ENCODE peak calls at places on chromosomes 2 and 18, in nine cellular contexts. N is GM23248, V is pancreas, H is astrocyte, I is fibroblast of lung, O is endothelial cell of umbilical vein, B is aorta, S is heart right ventricle, X is SK-N-SH. L is an unnamed sample. For H3K9me3 and H3K4me1, the result is how much of the 10 kb centered on the place peaks cover.

GRCh38 chr2:105571445-105571987 is 172.7 kb upstream of the FHL2 start:
- DNase-seq in N (no peak), V (no peak), H (no peak), I (no peak), O (no peak), B (no peak), S (no peak), X (no peak), L (no peak)

GRCh38 chr2:68755071-68755470 is 20.5 kb downstream of the ARHGAP25 start:
- DNase-seq in N (peak), V (no peak), H (no peak), I (no peak), O (peak), B (no peak), S (no peak), X (no peak), L (no peak)

GRCh38 chr2:88657131-88657530 is 29.9 kb upstream of the EIF2AK3 start:
- DNase-seq in N (peak), V (no peak), H (peak), I (peak), O (no peak), B (no peak), S (no peak), X (no peak), L (no peak)

GRCh38 chr2:102703748-102704147 is 58.1 kb upstream of the TMEM182 start:
- DNase-seq in N (peak), V (no peak), H (peak), I (peak), O (peak), B (no peak), S (no peak), X (no peak), L (no peak)

GRCh38 chr2:197307236-197307932 is 3.2 kb downstream of the ANKRD44 start:
- DNase-seq in N (no peak), V (no peak), H (no peak), I (no peak), O (no peak), B (no peak), S (no peak), X (peak), L (no peak)

GRCh38 chr2:118738524-118739308 is 108.7 kb downstream of the EN1 start:
- DNase-seq in N (peak), V (no peak), H (peak), I (peak), O (peak), B (peak), S (no peak), X (no peak), L (no peak)

GRCh38 chr2:62409442-62409841 is 96.6 kb downstream of the TMEM17 start:
- DNase-seq in N (peak), V (no peak), H (peak), I (peak), O (no peak), B (no peak), S (no peak), X (no peak), L (no peak)

GRCh38 chr2:198657520-198658121 is 800.1 kb downstream of the SATB2 start:
- DNase-seq in N (peak), V (no peak), H (peak), I (peak), O (peak), B (peak), S (no peak), X (peak), L (no peak)

GRCh38 chr2:241350878-241351639 is 5.0 kb upstream of the FARP2 start:
- DNase-seq in N (no peak), V (no peak), H (no peak), I (no peak), O (no peak), B (no peak), S (no peak), X (no peak), L (no peak)

GRCh38 chr2:112784199-112785189 is at the start of gene IL1A:
- DNase-seq in N (peak), V (no peak), H (peak), I (peak), O (peak), B (no peak), S (no peak), X (no peak), L (no peak)

GRCh38 chr18:22268641-22269128 is 99.3 kb downstream of the GATA6 start:
- DNase-seq in N (no peak), V (no peak), H (no peak), I (no peak), O (peak), B (no peak), S (no peak), X (no peak), L (no peak)

GRCh38 chr2:555164-555922 is 121.9 kb downstream of the TMEM18 start:
- DNase-seq in N (no peak), V (no peak), H (no peak), I (no peak), O (no peak), B (no peak), S (no peak), X (peak), L (no peak)

GRCh38 chr2:8437228-8437948 is 244.5 kb upstream of the ID2 start:
- DNase-seq in N (peak), V (no peak), H (peak), I (peak), O (no peak), B (no peak), S (no peak), X (no peak), L (no peak)

GRCh38 chr2:221034973-221035372 is 537.1 kb downstream of the EPHA4 start:
- DNase-seq in N (no peak), V (no peak), H (no peak), I (no peak), O (no peak), B (no peak), S (no peak), X (no peak), L (no peak)

GRCh38 chr2:205730701-205731271 is 48.5 kb downstream of the NRP2 start:
- DNase-seq in N (peak), V (no peak), H (peak), I (peak), O (no peak), B (no peak), S (no peak), X (no peak), L (no peak)

GRCh38 chr2:211368467-211368866 is 812.1 kb downstream of the CPS1 start:
- DNase-seq in N (no peak), V (no peak), H (no peak), I (no peak), O (no peak), B (no peak), S (no peak), X (no peak), L (no peak)

GRCh38 chr2:53347219-53347618 is 420.4 kb upstream of the CHAC2 start:
- DNase-seq in N (no peak), V (no peak), H (no peak), I (no peak), O (no peak), B (no peak), S (no peak), X (no peak), L (no peak)

GRCh38 chr2:234032301-234032856 is 18.1 kb upstream of the SPP2 start:
- DNase-seq in N (peak), V (no peak), H (peak), I (peak), O (peak), B (no peak), S (no peak), X (no peak), L (no peak)

GRCh38 chr2:215366440-215367032 is 54.7 kb downstream of the ATIC start:
- DNase-seq in N (no peak), V (no peak), H (no peak), I (peak), O (no peak), B (no peak), S (no peak), X (no peak), L (no peak)

GRCh38 chr2:158970522-158970855 is 2.0 kb downstream of the TANC1 start:
- DNase-seq in N (no peak), V (no peak), H (no peak), I (no peak), O (no peak), B (no peak), S (no peak), X (no peak), L (no peak)

GRCh38 chr2:20343128-20343527 is 7.5 kb downstream of the PUM2 start:
- DNase-seq in N (peak), V (no peak), H (peak), I (peak), O (no peak), B (no peak), S (no peak), X (no peak), L (no peak)

GRCh38 chr2:131400849-131401248 is 36.9 kb upstream of the RAB6D start:
- DNase-seq in N (no peak), V (no peak), H (no peak), I (no peak), O (no peak), B (no peak), S (no peak), X (no peak), L (no peak)

GRCh38 chr2:54952978-54953456 is 97.2 kb downstream of the RTN4 start:
- DNase-seq in N (peak), V (no peak), H (no peak), I (no peak), O (peak), B (no peak), S (no peak), X (no peak), L (no peak)

GRCh38 chr2:73986085-73986680 is 1.5 kb downstream of the TET3 start:
- DNase-seq in N (no peak), V (no peak), H (no peak), I (no peak), O (no peak), B (no peak), S (no peak), X (no peak), L (peak)

GRCh38 chr2:239190921-239191885 is 209.6 kb downstream of the HDAC4 start:
- DNase-seq in N (no peak), V (no peak), H (no peak), I (no peak), O (no peak), B (peak), S (peak), X (no peak), L (peak)

GRCh38 chr2:186884585-186884984 is 35.6 kb upstream of the ZSWIM2 start:
- DNase-seq in N (no peak), V (no peak), H (no peak), I (no peak), O (peak), B (no peak), S (peak), X (peak), L (no peak)

GRCh38 chr2:89780318-89780717 is 1088.8 kb downstream of the RPIA start:
- DNase-seq in N (no peak), V (no peak), H (no peak), I (no peak), O (no peak), B (no peak), S (no peak), X (no peak), L (no peak)
- H3K9me3 ChIP-seq in N (under half), V (under half), H (half or more), I (under half), O (half or more), B (under half), S (half or more), X (under half), L (half or more)

DNA sequence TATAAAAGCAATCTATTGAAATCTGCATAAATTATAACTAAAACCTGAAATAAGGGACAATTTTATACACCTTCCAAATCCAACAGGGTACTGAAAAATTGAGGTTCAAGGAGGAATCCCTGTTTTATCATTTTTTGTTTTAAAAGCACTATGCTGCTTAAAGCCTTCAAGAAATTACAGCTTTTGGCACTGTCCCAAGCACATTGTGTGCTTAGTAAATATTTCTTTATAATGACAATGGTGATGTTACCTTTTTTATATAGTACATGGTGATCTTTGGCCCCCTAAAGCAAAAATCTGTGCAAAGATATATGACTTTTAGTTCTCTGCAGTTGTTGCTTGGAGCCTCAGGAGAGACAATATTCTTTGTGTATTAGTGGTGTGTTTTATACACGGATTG is 71.6 kb upstream of the EFEMP1 start:
- DNase-seq in N (no peak), V (no peak), H (no peak), I (no peak), O (peak), B (no peak), S (no peak), X (no peak), L (no peak)
- H3K4me1 ChIP-seq in N (under half), V (under half), H (under half), I (under half), O (half or more), B (under half), S (under half), X (under half), L (under half)

GRCh38 chr2:176155341-176156044 is 1.6 kb upstream of the HOXD3 start:
- DNase-seq in N (no peak), V (no peak), H (no peak), I (no peak), O (no peak), B (no peak), S (no peak), X (no peak), L (no peak)
- H3K9me3 ChIP-seq in N (under half), V (under half), H (under half), I (under half), O (under half), B (under half), S (under half), X (under half), L (under half)

GRCh38 chr18:58453167-58453804 is 175.6 kb downstream of the ALPK2 start:
- DNase-seq in N (no peak), V (no peak), H (no peak), I (no peak), O (no peak), B (no peak), S (no peak), X (no peak), L (no peak)
- H3K4me1 ChIP-seq in N (under half), V (under half), H (under half), I (under half), O (under half), B (under half), S (under half), X (under half), L (under half)

DNA sequence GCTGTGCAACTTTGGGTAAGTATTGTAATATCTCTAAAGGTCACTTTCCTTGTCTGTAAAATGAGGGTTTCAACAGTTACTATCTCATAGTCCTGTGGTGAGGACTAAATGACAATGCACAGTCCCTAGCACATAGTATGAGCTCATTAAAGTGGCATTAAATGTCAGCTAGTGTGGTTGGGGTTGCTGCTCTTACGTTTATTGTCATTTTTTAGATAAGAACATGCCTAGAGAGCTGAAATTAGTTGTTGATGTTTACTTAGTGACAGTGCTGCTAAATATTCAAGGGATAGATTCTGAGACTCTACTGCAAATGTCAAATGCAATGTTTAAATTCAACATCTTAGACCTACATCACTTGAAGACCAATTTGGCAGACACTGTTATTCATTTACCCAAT is 356.1 kb upstream of the ETAA1 start:
- DNase-seq in N (no peak), V (no peak), H (no peak), I (peak), O (no peak), B (no peak), S (no peak), X (no peak), L (no peak)
- H3K9me3 ChIP-seq in N (under half), V (under half), H (under half), I (under half), O (under half), B (under half), S (under half), X (under half), L (under half)

GRCh38 chr18:79509536-79509930 is 113.8 kb downstream of the NFATC1 start:
- DNase-seq in N (no peak), V (no peak), H (no peak), I (no peak), O (no peak), B (peak), S (no peak), X (no peak), L (peak)
- H3K4me1 ChIP-seq in N (under half), V (under half), H (under half), I (under half), O (under half), B (under half), S (under half), X (under half), L (under half)

DNA sequence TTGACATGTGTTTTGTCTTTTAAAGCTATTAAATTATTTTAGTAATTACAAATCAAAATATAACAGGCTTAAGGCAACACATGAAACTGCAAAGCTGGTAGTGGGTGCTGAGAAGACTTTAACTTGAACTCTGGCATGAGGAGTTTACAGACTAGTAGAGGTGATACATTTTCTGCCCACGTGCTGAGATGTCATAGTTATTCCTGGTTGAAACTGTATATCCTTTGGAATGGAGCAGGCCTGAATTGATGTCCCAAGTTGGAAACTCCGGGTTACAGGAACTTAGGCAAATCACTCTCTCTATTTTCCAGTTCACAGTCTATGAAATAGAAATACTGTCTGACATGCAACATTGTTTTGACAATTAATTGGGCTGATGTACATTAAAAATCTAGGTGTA is 177.1 kb upstream of the NOL4 start:
- DNase-seq in N (no peak), V (no peak), H (no peak), I (no peak), O (no peak), B (no peak), S (peak), X (no peak), L (no peak)
- H3K9me3 ChIP-seq in N (under half), V (under half), H (under half), I (under half), O (under half), B (under half), S (under half), X (under half), L (under half)

DNA sequence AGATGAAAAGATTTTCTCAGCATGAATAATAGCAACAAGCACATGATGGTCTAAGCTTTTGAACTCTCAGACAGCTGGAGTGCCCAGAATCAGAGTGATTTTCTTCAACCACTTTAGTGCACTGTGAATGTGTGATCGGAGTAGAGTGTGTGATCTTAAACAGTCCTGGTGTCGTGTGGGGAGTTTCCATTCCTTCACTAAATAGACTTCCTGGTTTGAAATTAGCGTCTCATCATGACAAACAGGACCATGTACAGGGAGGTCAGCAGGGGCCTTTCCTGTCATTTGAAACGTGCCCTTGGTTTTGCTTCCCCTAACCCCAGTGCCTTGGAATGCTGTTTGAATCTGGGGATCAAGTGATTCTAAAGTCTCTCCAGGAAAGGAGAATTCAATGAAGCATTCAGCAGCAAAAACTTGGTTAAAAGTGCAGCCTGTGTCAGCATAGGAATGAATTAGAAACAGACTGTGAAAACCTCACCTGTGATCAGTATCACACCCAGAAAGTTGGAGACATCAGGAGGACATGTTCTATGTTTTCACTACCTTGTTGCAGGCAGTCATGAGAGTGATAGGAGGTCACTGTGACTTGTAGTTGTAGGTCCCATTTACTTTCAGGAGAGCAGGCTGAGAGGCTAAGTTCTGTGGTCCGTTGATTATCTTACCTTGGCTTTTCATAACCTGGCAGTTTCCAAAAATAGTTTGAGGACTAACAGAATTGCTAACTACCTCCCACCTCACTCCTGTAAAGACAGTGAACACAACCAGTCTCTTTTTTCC is 400.3 kb downstream of the MTX2 start:
- DNase-seq in N (peak), V (no peak), H (no peak), I (no peak), O (peak), B (no peak), S (no peak), X (no peak), L (no peak)
- H3K4me1 ChIP-seq in N (under half), V (under half), H (under half), I (under half), O (under half), B (under half), S (under half), X (under half), L (under half)

DNA sequence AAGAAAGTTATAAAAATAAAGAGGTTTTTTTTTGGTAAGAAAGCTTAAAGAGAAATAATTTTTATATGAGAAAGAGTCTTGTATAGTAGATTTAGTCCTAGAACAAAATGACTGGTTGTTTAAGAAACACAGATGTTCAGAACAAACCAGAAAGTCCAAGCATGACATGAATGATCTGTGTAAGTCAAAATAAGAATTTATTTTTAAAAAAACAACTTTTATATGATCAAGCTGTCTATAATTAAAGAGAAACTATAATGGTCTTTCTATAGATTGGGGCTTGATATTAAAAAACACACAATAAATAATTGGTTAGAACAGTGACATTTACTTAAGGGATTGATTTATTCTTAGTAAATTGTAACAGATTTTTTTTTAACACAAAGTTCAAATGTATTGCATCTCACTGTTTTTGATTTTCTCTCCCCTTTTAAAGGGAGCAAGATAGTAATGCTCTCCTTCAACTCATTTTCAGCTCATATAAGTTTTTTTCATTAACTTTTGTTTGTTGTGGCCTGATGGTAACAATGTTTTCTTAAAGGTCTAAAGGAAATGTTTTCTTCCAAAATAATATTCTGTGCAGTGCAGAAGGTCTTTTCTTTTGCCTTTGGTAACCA is 1256.8 kb downstream of the LRP1B start:
- DNase-seq in N (no peak), V (no peak), H (no peak), I (no peak), O (no peak), B (no peak), S (no peak), X (no peak), L (no peak)
- H3K9me3 ChIP-seq in N (under half), V (under half), H (under half), I (under half), O (under half), B (under half), S (under half), X (under half), L (under half)

DNA sequence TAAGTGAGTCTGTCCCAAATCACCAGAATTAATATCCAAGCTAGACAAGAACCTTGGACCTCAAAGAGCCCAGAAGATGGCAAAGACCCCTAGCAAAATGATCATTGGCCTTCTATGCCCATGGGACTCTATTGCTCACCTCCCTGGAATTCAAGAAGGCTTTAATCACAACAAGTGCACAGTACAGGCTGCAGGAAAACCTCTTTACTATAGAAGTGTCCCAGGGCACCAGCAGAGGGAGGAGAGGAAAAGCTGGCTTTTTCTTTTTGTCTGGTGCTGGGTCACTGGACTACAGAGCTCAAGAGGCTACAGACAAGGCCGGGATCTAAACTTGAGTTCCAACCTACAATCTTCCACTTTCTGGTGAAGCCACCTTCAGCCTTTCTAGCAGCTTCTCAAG is 88.3 kb upstream of the PPP1CB start:
- DNase-seq in N (peak), V (no peak), H (no peak), I (peak), O (peak), B (peak), S (no peak), X (no peak), L (no peak)
- H3K4me1 ChIP-seq in N (under half), V (under half), H (under half), I (under half), O (under half), B (under half), S (half or more), X (half or more), L (under half)